ENCODE peak calls at places on chromosomes 11 and 22, in five cellular contexts. One of them, this sample, is unnamed.

GRCh38 chr22:38415561-38416321 is 39.3 kb downstream of the KCNJ4 start:
- DNase-seq in pancreas: no peak
- DNase-seq in IMR-90: no peak
- DNase-seq in tibial artery: no peak
- DNase-seq in upper lobe of right lung: peak
- DNase-seq in this sample: no peak

GRCh38 chr11:13287026-13287425 is 9.4 kb downstream of the BMAL1 start:
- DNase-seq in upper lobe of right lung: no peak
- DNase-seq in pancreas: no peak
- DNase-seq in IMR-90: no peak
- DNase-seq in tibial artery: no peak
- DNase-seq in this sample: no peak

GRCh38 chr11:30143098-30143705 is 87.6 kb upstream of the FSHB start:
- DNase-seq in IMR-90: peak
- DNase-seq in pancreas: no peak
- DNase-seq in upper lobe of right lung: no peak
- DNase-seq in tibial artery: no peak
- DNase-seq in this sample: peak

GRCh38 chr11:92948116-92948515 is 21.3 kb upstream of the MTNR1B start:
- DNase-seq in pancreas: peak
- DNase-seq in upper lobe of right lung: no peak
- DNase-seq in tibial artery: no peak
- DNase-seq in IMR-90: no peak
- DNase-seq in this sample: no peak

GRCh38 chr11:124923296-124923695 is 4.2 kb downstream of the HEPN1 start:
- DNase-seq in tibial artery: no peak
- DNase-seq in pancreas: no peak
- DNase-seq in upper lobe of right lung: no peak
- DNase-seq in IMR-90: no peak
- DNase-seq in this sample: no peak

GRCh38 chr11:111001986-111002616 is 243.4 kb upstream of the POU2AF2 start:
- DNase-seq in tibial artery: peak
- DNase-seq in upper lobe of right lung: no peak
- DNase-seq in IMR-90: peak
- DNase-seq in pancreas: no peak
- DNase-seq in this sample: peak

GRCh38 chr11:64358536-64358906 is 441 bp upstream of the RPS6KA4 start:
- DNase-seq in upper lobe of right lung: no peak
- DNase-seq in IMR-90: no peak
- DNase-seq in pancreas: no peak
- DNase-seq in tibial artery: no peak
- DNase-seq in this sample: no peak

GRCh38 chr11:122516686-122517085 is 138.8 kb upstream of the UBASH3B start:
- DNase-seq in tibial artery: no peak
- DNase-seq in upper lobe of right lung: no peak
- DNase-seq in pancreas: no peak
- DNase-seq in IMR-90: no peak
- DNase-seq in this sample: no peak

GRCh38 chr22:27152883-27153282 is 495.5 kb downstream of the MIAT start:
- DNase-seq in pancreas: no peak
- DNase-seq in upper lobe of right lung: no peak
- DNase-seq in tibial artery: no peak
- DNase-seq in IMR-90: no peak
- DNase-seq in this sample: no peak

GRCh38 chr11:80477178-80477577 is 1036.3 kb upstream of the TENM4 start:
- DNase-seq in IMR-90: no peak
- DNase-seq in tibial artery: no peak
- DNase-seq in pancreas: no peak
- DNase-seq in upper lobe of right lung: no peak
- DNase-seq in this sample: no peak

GRCh38 chr22:37211853-37212173 is 464 bp downstream of the SSTR3 start:
- DNase-seq in pancreas: no peak
- DNase-seq in IMR-90: no peak
- DNase-seq in tibial artery: no peak
- DNase-seq in upper lobe of right lung: no peak
- DNase-seq in this sample: no peak

GRCh38 chr11:132895340-132895739 is 637.0 kb downstream of the OPCML start:
- DNase-seq in pancreas: no peak
- DNase-seq in upper lobe of right lung: no peak
- DNase-seq in IMR-90: peak
- DNase-seq in tibial artery: no peak
- DNase-seq in this sample: peak

GRCh38 chr22:46057206-46057605 is 80.2 kb upstream of the WNT7B start:
- DNase-seq in IMR-90: no peak
- DNase-seq in tibial artery: peak
- DNase-seq in pancreas: no peak
- DNase-seq in upper lobe of right lung: peak
- DNase-seq in this sample: no peak

GRCh38 chr11:36013950-36014349 is 70.1 kb downstream of the LDLRAD3 start:
- DNase-seq in IMR-90: no peak
- DNase-seq in tibial artery: no peak
- DNase-seq in upper lobe of right lung: no peak
- DNase-seq in pancreas: no peak
- DNase-seq in this sample: no peak

GRCh38 chr11:227824-228223 is 8.3 kb downstream of the SIRT3 start:
- DNase-seq in pancreas: no peak
- DNase-seq in tibial artery: no peak
- DNase-seq in IMR-90: no peak
- DNase-seq in upper lobe of right lung: no peak
- DNase-seq in this sample: no peak

GRCh38 chr11:45607995-45608394 is 57.4 kb downstream of the CHST1 start:
- DNase-seq in IMR-90: no peak
- DNase-seq in pancreas: no peak
- DNase-seq in tibial artery: no peak
- DNase-seq in upper lobe of right lung: no peak
- DNase-seq in this sample: no peak

GRCh38 chr11:9719949-9720646 is 56.2 kb downstream of the SWAP70 start:
- DNase-seq in IMR-90: no peak
- DNase-seq in upper lobe of right lung: no peak
- DNase-seq in tibial artery: no peak
- DNase-seq in pancreas: no peak
- DNase-seq in this sample: no peak

GRCh38 chr11:129881570-129882170 is 13.7 kb downstream of the NFRKB start:
- DNase-seq in upper lobe of right lung: no peak
- DNase-seq in pancreas: no peak
- DNase-seq in IMR-90: peak
- DNase-seq in tibial artery: no peak
- DNase-seq in this sample: no peak

GRCh38 chr11:10581481-10582019 is 13.1 kb upstream of the LYVE1 start:
- DNase-seq in pancreas: no peak
- DNase-seq in upper lobe of right lung: no peak
- DNase-seq in IMR-90: peak
- DNase-seq in tibial artery: peak
- DNase-seq in this sample: no peak

GRCh38 chr22:36077261-36077660 is 48.6 kb upstream of the RBFOX2 start:
- DNase-seq in pancreas: no peak
- DNase-seq in upper lobe of right lung: no peak
- DNase-seq in tibial artery: no peak
- DNase-seq in IMR-90: peak
- DNase-seq in this sample: no peak

GRCh38 chr22:17569971-17570511 is 6.7 kb downstream of the SLC25A18 start:
- DNase-seq in pancreas: no peak
- DNase-seq in tibial artery: no peak
- DNase-seq in upper lobe of right lung: no peak
- DNase-seq in IMR-90: peak
- DNase-seq in this sample: no peak

GRCh38 chr22:37484115-37485005 is 1.8 kb downstream of the MFNG start:
- DNase-seq in upper lobe of right lung: peak
- DNase-seq in IMR-90: no peak
- DNase-seq in pancreas: no peak
- DNase-seq in tibial artery: peak
- DNase-seq in this sample: no peak

GRCh38 chr11:15938983-15939382 is 417.4 kb downstream of the SOX6 start:
- DNase-seq in upper lobe of right lung: no peak
- DNase-seq in tibial artery: no peak
- DNase-seq in IMR-90: no peak
- DNase-seq in pancreas: no peak
- DNase-seq in this sample: no peak

GRCh38 chr11:70443043-70444030 is 45.0 kb downstream of the CTTN start:
- DNase-seq in pancreas: no peak
- DNase-seq in IMR-90: no peak
- DNase-seq in tibial artery: no peak
- DNase-seq in upper lobe of right lung: peak
- DNase-seq in this sample: no peak

GRCh38 chr11:116840224-116840745 is 2.9 kb upstream of the APOA1 start:
- DNase-seq in pancreas: no peak
- DNase-seq in upper lobe of right lung: no peak
- DNase-seq in IMR-90: peak
- DNase-seq in tibial artery: no peak
- DNase-seq in this sample: no peak

DNA sequence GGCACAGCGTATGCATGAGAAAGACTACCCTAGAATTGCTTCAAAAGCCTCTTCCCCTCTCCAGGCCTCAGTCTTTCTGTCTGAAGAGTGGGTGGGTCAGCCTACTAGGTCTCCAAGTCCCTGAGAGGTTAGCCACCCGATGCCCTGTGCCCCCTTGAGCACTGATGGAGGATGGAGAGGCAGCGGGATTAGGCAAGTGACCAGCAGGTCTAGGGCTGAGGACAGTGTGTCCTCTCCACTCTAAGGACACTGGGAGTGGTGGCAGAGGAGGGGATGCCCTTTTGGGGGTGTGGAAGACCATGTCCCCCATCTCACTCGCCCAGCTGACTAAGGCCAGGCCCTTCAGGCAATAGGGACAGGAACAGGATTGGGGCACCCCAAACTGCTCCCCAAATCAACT is 72.2 kb upstream of the WNT11 start:
- DNase-seq in pancreas: no peak
- DNase-seq in IMR-90: no peak
- DNase-seq in tibial artery: no peak
- DNase-seq in upper lobe of right lung: no peak
- DNase-seq in this sample: no peak
- H3K4me3 ChIP-seq in pancreas: no peak
- H3K4me3 ChIP-seq in IMR-90: no peak
- H3K4me3 ChIP-seq in tibial artery: no peak
- H3K4me3 ChIP-seq in upper lobe of right lung: no peak
- H3K4me3 ChIP-seq in this sample: no peak

GRCh38 chr22:42343551-42344081 is 73.2 kb upstream of the TCF20 start:
- DNase-seq in tibial artery: no peak
- DNase-seq in upper lobe of right lung: no peak
- DNase-seq in IMR-90: no peak
- DNase-seq in pancreas: no peak
- DNase-seq in this sample: no peak

GRCh38 chr22:42347281-42347824 is 76.9 kb upstream of the TCF20 start:
- DNase-seq in pancreas: no peak
- DNase-seq in upper lobe of right lung: no peak
- DNase-seq in IMR-90: no peak
- DNase-seq in tibial artery: no peak
- DNase-seq in this sample: no peak

GRCh38 chr22:42345458-42345857 is 75.0 kb upstream of the TCF20 start:
- DNase-seq in pancreas: no peak
- DNase-seq in tibial artery: no peak
- DNase-seq in IMR-90: no peak
- DNase-seq in upper lobe of right lung: no peak
- DNase-seq in this sample: no peak

GRCh38 chr22:42344391-42344861 is 74.0 kb upstream of the TCF20 start:
- DNase-seq in upper lobe of right lung: no peak
- DNase-seq in tibial artery: no peak
- DNase-seq in IMR-90: no peak
- DNase-seq in pancreas: no peak
- DNase-seq in this sample: no peak

GRCh38 chr22:42346722-42347121 is 76.3 kb upstream of the TCF20 start:
- DNase-seq in tibial artery: no peak
- DNase-seq in pancreas: no peak
- DNase-seq in upper lobe of right lung: no peak
- DNase-seq in IMR-90: no peak
- DNase-seq in this sample: no peak
- TF ChIP-seq CTCF in tibial artery: no peak
- TF ChIP-seq CTCF in pancreas: no peak
- TF ChIP-seq CTCF in upper lobe of right lung: no peak
- TF ChIP-seq CTCF in IMR-90: no peak
- TF ChIP-seq CTCF in this sample: no peak

DNA sequence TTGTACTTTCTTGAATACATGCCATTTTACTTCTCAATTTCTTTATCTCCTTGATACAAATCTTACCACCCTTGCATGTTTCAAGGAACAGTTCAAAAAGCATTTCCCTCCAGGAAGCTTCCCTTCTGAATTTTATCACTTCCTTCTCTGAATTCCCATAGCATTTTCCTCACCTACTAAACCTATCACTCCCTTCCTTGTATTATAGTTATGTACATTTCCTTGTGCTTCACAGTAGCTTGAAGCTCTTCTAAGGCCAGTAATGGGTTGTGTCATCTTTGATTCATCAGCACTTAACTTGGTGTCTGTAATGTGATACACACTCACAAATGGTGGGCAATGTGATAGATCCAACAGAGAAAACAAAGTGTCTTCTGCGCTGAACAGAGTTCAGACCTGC is 127.5 kb downstream of the CCDC81 start:
- DNase-seq in IMR-90: no peak
- DNase-seq in tibial artery: no peak
- DNase-seq in pancreas: no peak
- DNase-seq in upper lobe of right lung: no peak
- DNase-seq in this sample: no peak
- H3K27ac ChIP-seq in IMR-90: no peak
- H3K27ac ChIP-seq in tibial artery: no peak
- H3K27ac ChIP-seq in pancreas: no peak
- H3K27ac ChIP-seq in upper lobe of right lung: no peak
- H3K27ac ChIP-seq in this sample: no peak

GRCh38 chr11:27718346-27718852 is 18.1 kb upstream of the BDNF start:
- DNase-seq in IMR-90: peak
- DNase-seq in pancreas: peak
- DNase-seq in tibial artery: no peak
- DNase-seq in upper lobe of right lung: no peak
- DNase-seq in this sample: peak
- H3K4me3 ChIP-seq in IMR-90: peak
- H3K4me3 ChIP-seq in pancreas: peak
- H3K4me3 ChIP-seq in tibial artery: peak
- H3K4me3 ChIP-seq in upper lobe of right lung: peak
- H3K4me3 ChIP-seq in this sample: peak

GRCh38 chr11:34044664-34045485 is 6.7 kb upstream of the CAPRIN1 start:
- DNase-seq in tibial artery: peak
- DNase-seq in upper lobe of right lung: peak
- DNase-seq in IMR-90: peak
- DNase-seq in pancreas: no peak
- DNase-seq in this sample: no peak
- TF ChIP-seq CTCF in tibial artery: no peak
- TF ChIP-seq CTCF in upper lobe of right lung: no peak
- TF ChIP-seq CTCF in IMR-90: no peak
- TF ChIP-seq CTCF in pancreas: no peak
- TF ChIP-seq CTCF in this sample: no peak

GRCh38 chr22:50218153-50218995 is 17.6 kb downstream of the SELENOO start:
- DNase-seq in IMR-90: no peak
- DNase-seq in pancreas: peak
- DNase-seq in tibial artery: no peak
- DNase-seq in upper lobe of right lung: no peak
- DNase-seq in this sample: no peak

GRCh38 chr22:50215297-50216049 is 14.7 kb downstream of the SELENOO start:
- DNase-seq in tibial artery: no peak
- DNase-seq in upper lobe of right lung: no peak
- DNase-seq in IMR-90: no peak
- DNase-seq in pancreas: no peak
- DNase-seq in this sample: no peak

GRCh38 chr22:50216684-50217520 is 16.1 kb downstream of the SELENOO start:
- DNase-seq in pancreas: no peak
- DNase-seq in IMR-90: no peak
- DNase-seq in upper lobe of right lung: no peak
- DNase-seq in tibial artery: no peak
- DNase-seq in this sample: no peak

GRCh38 chr22:50217543-50218152 is 16.8 kb downstream of the SELENOO start:
- DNase-seq in tibial artery: no peak
- DNase-seq in pancreas: no peak
- DNase-seq in IMR-90: no peak
- DNase-seq in upper lobe of right lung: no peak
- DNase-seq in this sample: no peak

GRCh38 chr22:50216161-50216683 is 15.4 kb downstream of the SELENOO start:
- DNase-seq in upper lobe of right lung: no peak
- DNase-seq in tibial artery: no peak
- DNase-seq in pancreas: no peak
- DNase-seq in IMR-90: no peak
- DNase-seq in this sample: no peak
- H3K27ac ChIP-seq in upper lobe of right lung: no peak
- H3K27ac ChIP-seq in tibial artery: no peak
- H3K27ac ChIP-seq in pancreas: no peak
- H3K27ac ChIP-seq in IMR-90: no peak
- H3K27ac ChIP-seq in this sample: no peak

This sample was measured in AG04450.